ENCODE peak calls at places on chromosomes 5 and 9, in nine cellular contexts. M is RKO; T is uterus; Q is SW480; U is nephron progenitor cell; C is NCI-H1092; V is central memory CD4-positive, alpha-beta T cell; B is K562; G is progenitor cell of endocrine pancreas. R is an unnamed sample.

GRCh38 chr9:106593201-106593600 is 269.8 kb upstream of the ZNF462 start:
- DNase-seq in M (no peak), V (no peak), T (no peak), G (no peak), U (no peak), B (no peak), Q (no peak), C (no peak), R (no peak)

GRCh38 chr9:20832775-20833174 is 148.7 kb downstream of the FOCAD start:
- DNase-seq in T (no peak), M (no peak), Q (no peak), C (no peak), U (no peak), B (no peak), G (no peak), V (no peak), R (no peak)

GRCh38 chr9:128005938-128006337 is 25.1 kb upstream of the EEIG1 start:
- DNase-seq in G (no peak), V (no peak), Q (no peak), B (no peak), M (no peak), T (peak; percentile 32), C (peak; percentile 18), U (peak; percentile 76), R (no peak)

GRCh38 chr5:22567983-22568382 is 285.2 kb downstream of the CDH12 start:
- DNase-seq in B (no peak), Q (no peak), V (no peak), M (no peak), T (no peak), C (no peak), U (no peak), G (no peak), R (no peak)

GRCh38 chr5:132430736-132431135 is 59.8 kb downstream of the IRF1 start:
- DNase-seq in Q (no peak), M (no peak), B (no peak), U (no peak), G (no peak), T (no peak), V (no peak), C (no peak), R (no peak)

GRCh38 chr9:125961037-125961436 is 213.9 kb downstream of the PBX3 start:
- DNase-seq in T (no peak), V (no peak), M (no peak), G (no peak), C (no peak), U (peak; percentile 20), B (no peak), Q (no peak), R (no peak)

GRCh38 chr5:138901716-138902115 is 26.6 kb upstream of the LRRTM2 start:
- DNase-seq in C (no peak), U (no peak), T (no peak), Q (no peak), B (no peak), V (no peak), M (no peak), G (no peak), R (no peak)

GRCh38 chr9:130607640-130608420 is 28.5 kb downstream of the FUBP3 start:
- DNase-seq in M (no peak), C (no peak), Q (no peak), V (no peak), B (no peak), G (no peak), U (no peak), T (peak; percentile 61), R (no peak)

GRCh38 chr5:66242050-66242449 is 98.0 kb downstream of the SREK1 start:
- DNase-seq in Q (no peak), C (no peak), V (no peak), G (no peak), T (no peak), U (no peak), M (no peak), B (no peak), R (no peak)

GRCh38 chr5:103057208-103058130 is 62.5 kb downstream of the GIN1 start:
- DNase-seq in T (no peak), G (no peak), Q (peak; percentile 9), U (no peak), V (no peak), M (peak; percentile 60), B (peak; percentile 66), C (no peak), R (no peak)

GRCh38 chr9:21381752-21382339 is 3.4 kb downstream of the IFNA2 start:
- DNase-seq in G (no peak), C (no peak), V (no peak), Q (peak; percentile 14), T (no peak), U (no peak), M (no peak), B (no peak), R (no peak)

GRCh38 chr5:168683247-168683926 is 104.2 kb upstream of the PANK3 start:
- DNase-seq in M (no peak), U (no peak), V (peak; percentile 10), T (no peak), C (no peak), B (peak; percentile 37), G (no peak), Q (no peak), R (no peak)

GRCh38 chr5:142823176-142823575 is 53.0 kb downstream of the ARHGAP26 start:
- DNase-seq in U (no peak), M (no peak), T (no peak), C (no peak), G (no peak), B (no peak), Q (peak; percentile 81), V (no peak), R (peak; percentile 34)

GRCh38 chr9:78958887-78959286 is 612.9 kb upstream of the TLE4 start:
- DNase-seq in M (peak; percentile 16), T (no peak), Q (no peak), C (no peak), G (no peak), U (no peak), V (no peak), B (peak; percentile 0), R (no peak)

GRCh38 chr9:16672501-16672900 is 198.0 kb downstream of the BNC2 start:
- DNase-seq in M (no peak), U (no peak), Q (no peak), G (no peak), V (no peak), T (no peak), C (no peak), B (no peak), R (no peak)

GRCh38 chr9:89844535-89844934 is 239.7 kb downstream of the GADD45G start:
- DNase-seq in T (no peak), V (no peak), G (no peak), U (no peak), Q (no peak), C (peak; percentile 6), M (no peak), B (no peak), R (peak; percentile 12)

GRCh38 chr9:36738318-36738975 is 165.8 kb downstream of the MELK start:
- DNase-seq in B (no peak), V (no peak), T (no peak), Q (no peak), M (peak; percentile 59), G (no peak), U (no peak), C (no peak), R (no peak)

GRCh38 chr5:54243483-54244080 is 66.8 kb downstream of the ARL15 start:
- DNase-seq in G (peak; percentile 12), M (peak; percentile 58), B (peak; percentile 54), C (peak; percentile 7), V (peak; percentile 14), T (no peak), U (peak; percentile 38), Q (peak; percentile 24), R (no peak)

GRCh38 chr9:132487351-132487791 is 77.4 kb downstream of the CFAP77 start:
- DNase-seq in B (no peak), C (no peak), V (peak; percentile 87), M (no peak), T (no peak), G (no peak), U (no peak), Q (peak; percentile 17), R (no peak)

GRCh38 chr5:50846261-50846660 is 179.8 kb downstream of the PARP8 start:
- DNase-seq in Q (no peak), U (no peak), G (no peak), C (no peak), T (no peak), M (no peak), V (no peak), B (no peak), R (no peak)

GRCh38 chr9:136081113-136081825 is 13.8 kb downstream of the NACC2 start:
- DNase-seq in G (no peak), U (no peak), V (no peak), T (no peak), M (no peak), Q (no peak), B (no peak), C (no peak), R (no peak)

R was measured in lower leg skin.